ENCODE peak calls at places on chromosome 10, in four cellular contexts. T is mucosa of descending colon, L is upper lobe of right lung, C is Calu3. W is an unnamed sample.
A peak's percentile ranks its signal among the peaks of the same experiment; 100 is the strongest.

GRCh38 chr10:128485701-128486235 is 359.5 kb upstream of the MKI67 start:
- DNase-seq in T (no peak), L (no peak), C (no peak), W (no peak)

GRCh38 chr10:99316374-99316773 is 12.8 kb upstream of the CNNM1 start:
- DNase-seq in T (no peak), L (no peak), C (no peak), W (no peak)

GRCh38 chr10:5545778-5546710 is 21.3 kb downstream of the CALML3 start:
- DNase-seq in T (peak; percentile 76), L (peak; percentile 79), C (peak; percentile 79), W (peak; percentile 38)

GRCh38 chr10:133017203-133017601 is 70.5 kb upstream of the ADGRA1 start:
- DNase-seq in T (no peak), L (no peak), C (no peak), W (no peak)

GRCh38 chr10:12241810-12242529 is 46.0 kb downstream of the CDC123 start:
- DNase-seq in T (no peak), L (no peak), C (no peak), W (peak; percentile 82)

GRCh38 chr10:46235705-46236536 is 50.9 kb upstream of the ANTXRL start:
- DNase-seq in T (peak; percentile 10), L (peak; percentile 29), C (no peak), W (no peak)

GRCh38 chr10:126634915-126635314 is 35.6 kb downstream of the C10orf90 start:
- DNase-seq in T (no peak), L (no peak), C (no peak), W (peak; percentile 72)

GRCh38 chr10:97097154-97097490 is 88.6 kb downstream of the SLIT1 start:
- DNase-seq in T (no peak), L (no peak), C (no peak), W (no peak)

GRCh38 chr10:1378473-1378872 is 322.3 kb downstream of the WDR37 start:
- DNase-seq in T (no peak), L (no peak), C (no peak), W (no peak)

GRCh38 chr10:57338823-57339558 is 928.7 kb downstream of the IPMK start:
- DNase-seq in T (no peak), L (no peak), C (peak; percentile 45), W (no peak)

GRCh38 chr10:79488303-79488702 is 24.0 kb upstream of the EIF5AL1 start:
- DNase-seq in T (peak; percentile 37), L (no peak), C (peak; percentile 45), W (no peak)

GRCh38 chr10:75356484-75356883 is 45.1 kb downstream of the ZNF503 start:
- DNase-seq in T (no peak), L (no peak), C (no peak), W (no peak)

GRCh38 chr10:97713828-97714400 is 384 bp downstream of the MARVELD1 start:
- DNase-seq in T (peak; percentile 85), L (no peak), C (peak; percentile 61), W (peak; percentile 63)

GRCh38 chr10:101693701-101694055 is 1.3 kb downstream of the FBXW4 start:
- DNase-seq in T (peak; percentile 30), L (no peak), C (peak; percentile 10), W (peak; percentile 8)

GRCh38 chr10:1242975-1243374 is 186.8 kb downstream of the WDR37 start:
- DNase-seq in T (no peak), L (no peak), C (no peak), W (no peak)

GRCh38 chr10:74474022-74474713 is 323.1 kb downstream of the ADK start:
- DNase-seq in T (no peak), L (no peak), C (no peak), W (no peak)

GRCh38 chr10:124589491-124590006 is 127.9 kb downstream of the LHPP start:
- DNase-seq in T (peak; percentile 30), L (no peak), C (peak; percentile 12), W (peak; percentile 62)

GRCh38 chr10:74738985-74739567 is 87.3 kb upstream of the KAT6B start:
- DNase-seq in T (peak; percentile 24), L (no peak), C (no peak), W (no peak)

GRCh38 chr10:66767707-66768106 is 158.1 kb upstream of the LRRTM3 start:
- DNase-seq in T (no peak), L (no peak), C (no peak), W (no peak)

GRCh38 chr10:16816142-16816541 is 1.1 kb downstream of the RSU1 start:
- DNase-seq in T (no peak), L (no peak), C (peak; percentile 17), W (no peak)

GRCh38 chr10:6737080-6737641 is 157.1 kb upstream of the PRKCQ start:
- DNase-seq in T (no peak), L (no peak), C (peak; percentile 83), W (peak; percentile 21)

GRCh38 chr10:97714401-97715258 is 1.1 kb downstream of the MARVELD1 start:
- DNase-seq in T (peak; percentile 79), L (peak; percentile 87), C (no peak), W (peak; percentile 85)

DNA sequence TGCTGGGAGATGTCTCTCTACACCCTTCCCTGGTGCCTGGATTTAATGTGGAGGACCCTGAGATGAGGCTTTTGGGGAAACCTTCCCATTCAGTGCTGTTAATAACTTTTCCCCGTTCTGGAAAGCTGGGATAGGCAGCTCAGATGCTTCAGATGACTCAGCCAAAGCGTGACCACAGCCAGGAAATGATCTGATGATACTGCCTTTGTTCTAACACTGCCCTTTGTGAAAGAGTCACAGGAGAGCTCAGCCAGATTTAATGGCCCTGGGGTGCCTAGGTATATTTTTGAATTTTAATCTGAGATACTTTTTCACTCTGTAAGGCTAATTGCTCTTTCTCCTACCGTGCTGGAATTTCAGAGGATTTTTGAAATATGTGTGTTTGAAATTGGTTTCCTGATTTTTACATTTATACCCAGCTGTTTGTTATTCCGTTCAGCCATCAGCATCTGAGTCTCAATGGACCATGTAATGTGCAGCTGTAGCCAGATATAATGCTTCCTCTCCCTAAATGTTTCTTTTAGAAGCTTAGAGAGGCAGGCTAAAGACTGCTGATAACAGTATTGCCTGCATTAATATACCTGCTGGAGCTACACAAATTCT is 17.7 kb downstream of the CELF2 start:
- DNase-seq in T (no peak), L (no peak), C (no peak), W (no peak)
- TF ChIP-seq CTCF in T (no peak), L (no peak), C (no peak), W (no peak)

DNA sequence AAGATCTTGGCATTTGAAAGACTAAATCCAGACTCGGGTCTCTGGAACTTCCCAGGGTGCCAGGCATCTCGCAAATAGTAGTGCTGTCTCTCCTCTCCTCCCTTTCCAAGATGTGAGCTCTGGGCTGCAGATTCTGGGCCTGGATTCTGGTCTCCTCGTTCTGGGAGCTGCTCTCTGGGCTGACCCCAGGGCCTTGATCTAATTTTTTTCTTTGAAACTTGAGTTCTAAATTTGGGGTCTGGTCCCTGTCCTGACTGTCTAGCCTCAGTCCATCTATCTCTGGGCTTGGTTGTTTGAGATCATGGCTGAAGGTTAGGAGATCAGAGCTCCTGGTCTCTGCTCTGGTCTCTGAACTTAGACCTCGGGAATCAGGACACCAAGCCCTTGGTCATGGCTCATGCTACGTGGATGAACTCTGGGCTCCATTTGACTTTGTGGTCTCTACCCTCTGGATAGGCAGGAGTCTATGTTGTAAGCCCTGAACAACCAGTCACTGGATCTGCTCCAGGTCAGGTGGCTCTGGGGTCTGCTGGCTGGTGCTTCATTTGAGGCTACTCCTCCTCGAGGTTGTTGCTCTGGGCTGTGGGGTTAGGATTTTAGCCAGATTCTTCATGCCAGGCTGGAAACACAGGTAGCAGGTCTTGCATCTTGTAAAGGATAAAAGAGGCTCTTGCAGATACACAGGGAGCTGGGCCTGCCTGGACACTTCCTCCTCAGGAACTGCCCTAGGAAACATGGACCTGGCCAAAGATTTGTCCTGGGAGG is 8.0 kb upstream of the MBL2 start:
- DNase-seq in T (no peak), L (no peak), C (no peak), W (no peak)
- TF ChIP-seq CTCF in T (no peak), L (no peak), C (no peak), W (no peak)

DNA sequence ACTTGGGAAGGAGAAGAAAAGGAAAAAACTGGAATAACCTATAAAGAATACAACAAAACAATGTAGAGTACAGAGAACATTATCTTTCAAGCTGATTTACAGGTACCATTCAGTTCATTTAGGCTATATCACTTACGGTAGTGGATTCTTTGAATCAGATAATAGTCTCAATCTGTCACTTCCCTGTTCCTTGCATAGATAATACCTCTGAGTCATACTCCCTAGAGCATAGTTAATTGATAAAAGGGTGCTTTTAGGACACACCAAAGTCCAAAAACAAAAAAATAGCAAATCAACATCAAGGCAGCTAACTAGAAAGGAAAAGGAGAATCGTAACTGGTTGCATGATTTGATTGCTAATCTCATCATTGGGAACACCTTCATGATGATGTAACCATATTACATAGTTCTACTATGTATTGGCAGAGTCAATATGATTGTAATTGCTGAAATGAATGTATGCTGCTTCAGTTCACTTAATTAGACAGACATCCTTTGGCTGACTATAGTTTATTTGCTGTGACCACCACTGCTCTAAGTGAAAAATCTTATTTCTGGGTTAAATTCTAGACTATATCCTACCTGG is 844.4 kb downstream of the GATA3 start:
- DNase-seq in T (no peak), L (no peak), C (no peak), W (no peak)
- TF ChIP-seq CTCF in T (no peak), L (no peak), C (no peak), W (no peak)

GRCh38 chr10:119165171-119166110 is at the start of gene SFXN4:
- DNase-seq in T (peak; percentile 90), L (peak; percentile 92), C (peak; percentile 71), W (peak; percentile 67)
- TF ChIP-seq CTCF in T (no peak), L (peak; percentile 5), C (no peak), W (no peak)

DNA sequence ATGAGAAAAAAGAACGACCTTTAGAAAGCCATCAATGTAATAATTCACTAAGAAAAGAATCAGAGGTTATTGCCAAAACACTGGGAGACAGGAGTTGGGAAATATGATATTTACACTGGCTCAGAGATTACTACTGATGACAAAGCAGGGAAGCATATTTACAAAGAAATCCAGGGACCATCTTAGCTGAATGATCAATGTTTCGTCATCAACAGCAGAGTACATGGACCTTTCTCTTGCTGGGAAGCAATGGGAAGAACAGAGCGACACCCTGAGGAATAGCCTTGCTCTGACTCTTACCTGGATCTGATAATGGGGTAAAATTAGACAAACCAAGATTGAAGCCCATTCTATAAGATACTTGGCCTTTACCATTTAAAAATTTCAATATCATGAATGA is 1293.5 kb downstream of the XPNPEP1 start:
- DNase-seq in T (no peak), L (no peak), C (no peak), W (no peak)
- TF ChIP-seq CTCF in T (no peak), L (no peak), C (no peak), W (no peak)

GRCh38 chr10:104906112-104906511 is 265.0 kb downstream of the SORCS3 start:
- DNase-seq in T (no peak), L (no peak), C (no peak), W (no peak)
- TF ChIP-seq CTCF in T (no peak), L (no peak), C (no peak), W (no peak)

DNA sequence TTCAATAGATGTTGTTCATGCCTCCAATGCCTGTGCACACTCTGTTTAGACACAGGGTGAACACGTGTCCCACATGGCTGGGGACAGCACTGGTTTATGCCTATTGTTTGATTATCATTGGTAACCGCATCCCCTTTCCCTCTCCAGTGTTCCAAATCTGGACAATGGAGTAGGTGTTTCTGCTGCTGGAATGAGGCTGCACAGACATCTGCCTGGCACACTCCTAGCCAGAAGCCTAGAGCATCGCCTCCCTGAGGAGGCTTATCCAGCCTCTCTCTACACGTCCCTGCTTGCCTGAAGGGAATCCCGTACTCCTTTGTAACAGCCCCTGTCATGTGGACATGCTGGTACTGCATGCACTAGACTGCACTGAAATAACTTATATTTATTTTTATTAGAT is 310.7 kb upstream of the ZNF32 start:
- DNase-seq in T (no peak), L (no peak), C (no peak), W (no peak)
- TF ChIP-seq CTCF in T (no peak), L (no peak), C (no peak), W (no peak)

GRCh38 chr10:95688648-95689047 is 5.1 kb downstream of the TCTN3 start:
- DNase-seq in T (no peak), L (no peak), C (no peak), W (no peak)
- TF ChIP-seq CTCF in T (no peak), L (no peak), C (no peak), W (no peak)

W was measured in prostate gland.